ENCODE peak calls at places on chromosomes 6 and 20, in six cellular contexts. A is occipital lobe, W is EL, F is heart left ventricle, V is omental fat pad, K is activated gamma-delta T cell treated with Interleukin-2 at 50 U/mL for 16 hours. L is an unnamed sample.

GRCh38 chr20:49737260-49737659 is 23.6 kb upstream of the B4GALT5 start:
- DNase-seq in A (no peak), W (no peak), F (no peak), V (no peak), K (no peak), L (no peak)

GRCh38 chr6:62283828-62284411 is 2.1 kb downstream of the KHDRBS2 start:
- DNase-seq in A (no peak), W (no peak), F (no peak), V (no peak), K (no peak), L (no peak)

GRCh38 chr6:45419574-45420082 is 41.9 kb upstream of the SUPT3H start:
- DNase-seq in A (no peak), W (peak), F (peak), V (no peak), K (peak), L (peak)

GRCh38 chr6:146914563-146915483 is 289.4 kb upstream of the STXBP5 start:
- DNase-seq in A (no peak), W (peak), F (peak), V (peak), K (no peak), L (no peak)

GRCh38 chr6:146790561-146791091 is 191.9 kb downstream of the ADGB start:
- DNase-seq in A (no peak), W (no peak), F (no peak), V (no peak), K (no peak), L (no peak)

GRCh38 chr6:129497591-129498555 is 212.1 kb downstream of the ARHGAP18 start:
- DNase-seq in A (no peak), W (peak), F (no peak), V (no peak), K (no peak), L (no peak)

GRCh38 chr20:19974621-19975435 is 42.3 kb upstream of the NAA20 start:
- DNase-seq in A (peak), W (peak), F (peak), V (peak), K (no peak), L (no peak)

GRCh38 chr6:79048611-79049010 is 29.4 kb downstream of the PHIP start:
- DNase-seq in A (no peak), W (peak), F (no peak), V (no peak), K (no peak), L (no peak)

GRCh38 chr6:44983467-44984365 is 344.4 kb upstream of the RUNX2 start:
- DNase-seq in A (no peak), W (no peak), F (no peak), V (no peak), K (no peak), L (no peak)

GRCh38 chr20:53843645-53844044 is 226.7 kb downstream of the BCAS1 start:
- DNase-seq in A (no peak), W (no peak), F (no peak), V (no peak), K (no peak), L (no peak)

GRCh38 chr6:3157151-3157933 is at the start of gene TUBB2A:
- DNase-seq in A (peak), W (peak), F (peak), V (peak), K (peak), L (peak)

GRCh38 chr20:38893485-38894090 is 32.6 kb upstream of the FAM83D start:
- DNase-seq in A (peak), W (peak), F (peak), V (peak), K (peak), L (peak)

GRCh38 chr6:107624541-107624940 is 134.6 kb downstream of the SOBP start:
- DNase-seq in A (no peak), W (peak), F (no peak), V (no peak), K (no peak), L (no peak)

GRCh38 chr20:58213112-58213511 is 15.3 kb downstream of the ANKRD60 start:
- DNase-seq in A (peak), W (peak), F (no peak), V (no peak), K (no peak), L (no peak)

GRCh38 chr6:17630511-17631073 is 30.5 kb downstream of the FAM8A1 start:
- DNase-seq in A (no peak), W (no peak), F (no peak), V (no peak), K (no peak), L (no peak)

GRCh38 chr6:140879861-140880260 is 1252.9 kb upstream of the GJE1 start:
- DNase-seq in A (no peak), W (peak), F (no peak), V (no peak), K (no peak), L (no peak)

GRCh38 chr6:19737968-19738367 is 99.2 kb upstream of the ID4 start:
- DNase-seq in A (no peak), W (no peak), F (no peak), V (no peak), K (no peak), L (no peak)

GRCh38 chr6:142729618-142730017 is 215.4 kb downstream of the HIVEP2 start:
- DNase-seq in A (no peak), W (no peak), F (no peak), V (no peak), K (no peak), L (no peak)

GRCh38 chr6:73866305-73866704 is 170.3 kb downstream of the CD109 start:
- DNase-seq in A (no peak), W (no peak), F (no peak), V (no peak), K (no peak), L (no peak)

L was measured in T-helper 22 cell.